ENCODE peak calls at places on chromosomes 3 and 15, in five cellular contexts. One of them, this sample, is unnamed.

GRCh38 chr3:151660890-151661289 is 72.8 kb upstream of the AADACL2 start:
- DNase-seq in fibroblast of gingiva: peak
- DNase-seq in AG20443: no peak
- DNase-seq in PC-3: peak
- DNase-seq in T-helper 2 cell: no peak
- DNase-seq in this sample: no peak

GRCh38 chr3:111595239-111595638 is at the start of gene ZBED2:
- DNase-seq in T-helper 2 cell: no peak
- DNase-seq in AG20443: no peak
- DNase-seq in PC-3: no peak
- DNase-seq in fibroblast of gingiva: no peak
- DNase-seq in this sample: no peak

GRCh38 chr3:153285194-153285641 is 123.2 kb downstream of the RAP2B start:
- DNase-seq in PC-3: peak
- DNase-seq in AG20443: peak
- DNase-seq in fibroblast of gingiva: peak
- DNase-seq in T-helper 2 cell: no peak
- DNase-seq in this sample: no peak

GRCh38 chr3:32821686-32822296 is 4.0 kb downstream of the TRIM71 start:
- DNase-seq in AG20443: no peak
- DNase-seq in PC-3: no peak
- DNase-seq in T-helper 2 cell: no peak
- DNase-seq in fibroblast of gingiva: no peak
- DNase-seq in this sample: no peak

GRCh38 chr3:158768361-158768787 is 33.5 kb upstream of the MFSD1 start:
- DNase-seq in T-helper 2 cell: no peak
- DNase-seq in fibroblast of gingiva: no peak
- DNase-seq in AG20443: peak
- DNase-seq in PC-3: peak
- DNase-seq in this sample: no peak

GRCh38 chr15:75031773-75032302 is 8.4 kb downstream of the PPCDC start:
- DNase-seq in T-helper 2 cell: no peak
- DNase-seq in PC-3: no peak
- DNase-seq in AG20443: no peak
- DNase-seq in fibroblast of gingiva: no peak
- DNase-seq in this sample: no peak

GRCh38 chr15:100914876-100915275 is 4.3 kb upstream of the LRRK1 start:
- DNase-seq in T-helper 2 cell: no peak
- DNase-seq in AG20443: no peak
- DNase-seq in PC-3: no peak
- DNase-seq in fibroblast of gingiva: no peak
- DNase-seq in this sample: no peak

GRCh38 chr15:67945951-67946700 is 106.3 kb upstream of the RNU6-1 start:
- DNase-seq in fibroblast of gingiva: peak
- DNase-seq in AG20443: peak
- DNase-seq in PC-3: peak
- DNase-seq in T-helper 2 cell: no peak
- DNase-seq in this sample: no peak

GRCh38 chr15:93985173-93985572 is 246.2 kb upstream of the MCTP2 start:
- DNase-seq in AG20443: no peak
- DNase-seq in T-helper 2 cell: no peak
- DNase-seq in PC-3: no peak
- DNase-seq in fibroblast of gingiva: no peak
- DNase-seq in this sample: no peak

GRCh38 chr3:171132873-171133272 is 106.4 kb upstream of the SLC2A2 start:
- DNase-seq in AG20443: peak
- DNase-seq in T-helper 2 cell: no peak
- DNase-seq in fibroblast of gingiva: no peak
- DNase-seq in PC-3: peak
- DNase-seq in this sample: no peak

GRCh38 chr3:44104668-44105321 is 136.9 kb upstream of the TOPAZ1 start:
- DNase-seq in T-helper 2 cell: no peak
- DNase-seq in fibroblast of gingiva: no peak
- DNase-seq in PC-3: peak
- DNase-seq in AG20443: peak
- DNase-seq in this sample: peak